ENCODE peak calls at places on chromosomes 1 and 21, in seven cellular contexts. O is prostate gland, A is hepatocyte, P is esophagus muscularis mucosa, E is cardiac muscle cell, F is IMR-90, Q is lung. C is an unnamed sample. For H3K4me1, the result is how much of the 10 kb centered on the place peaks cover.

GRCh38 chr1:17272641-17273040 is 23.7 kb downstream of the PADI3 start:
- DNase-seq in A (no peak), P (no peak), Q (no peak), O (no peak), F (no peak), E (no peak), C (no peak)

GRCh38 chr21:38668067-38668466 is 137.7 kb upstream of the ETS2 start:
- DNase-seq in O (no peak), A (no peak), P (no peak), Q (no peak), E (no peak), F (no peak), C (no peak)

GRCh38 chr1:153389394-153389793 is 1.5 kb downstream of the S100A8 start:
- DNase-seq in Q (no peak), P (no peak), A (no peak), F (no peak), E (no peak), O (no peak), C (no peak)

GRCh38 chr1:41743361-41743760 is 175.4 kb downstream of the HIVEP3 start:
- DNase-seq in P (no peak), A (no peak), F (peak), E (no peak), O (no peak), Q (no peak), C (no peak)

GRCh38 chr1:155177918-155178281 is 4.3 kb downstream of the TRIM46 start:
- DNase-seq in A (no peak), F (no peak), O (no peak), E (no peak), P (no peak), Q (no peak), C (no peak)

GRCh38 chr1:10761503-10762152 is 34.8 kb downstream of the CASZ1 start:
- DNase-seq in Q (peak), E (no peak), A (peak), P (no peak), O (peak), F (no peak), C (no peak)

GRCh38 chr21:32322103-32322502 is 23.4 kb downstream of the MRAP start:
- DNase-seq in E (no peak), O (no peak), F (no peak), Q (no peak), A (no peak), P (no peak), C (no peak)

GRCh38 chr1:21930629-21931170 is 6.4 kb downstream of the HSPG2 start:
- DNase-seq in F (no peak), O (no peak), P (no peak), E (no peak), Q (no peak), A (no peak), C (no peak)

GRCh38 chr1:89901957-89902669 is 81.3 kb downstream of the LRRC8D start:
- DNase-seq in Q (no peak), A (peak), F (no peak), E (no peak), P (no peak), O (no peak), C (no peak)

GRCh38 chr1:19397217-19397945 is 85.3 kb downstream of the SLC66A1 start:
- DNase-seq in P (no peak), O (no peak), Q (no peak), F (no peak), A (no peak), E (no peak), C (no peak)

GRCh38 chr1:109357673-109358072 is 40.0 kb downstream of the SORT1 start:
- DNase-seq in O (no peak), P (no peak), F (peak), Q (no peak), E (peak), A (no peak), C (no peak)

GRCh38 chr21:26795866-26796329 is 49.3 kb downstream of the ADAMTS1 start:
- DNase-seq in E (peak), P (no peak), O (peak), A (peak), Q (no peak), F (peak), C (peak)

GRCh38 chr1:61320575-61320974 is 238.2 kb downstream of the NFIA start:
- DNase-seq in Q (no peak), O (no peak), A (no peak), P (no peak), F (no peak), E (no peak), C (no peak)

GRCh38 chr21:33231526-33231925 is 1.8 kb downstream of the IFNAR2 start:
- DNase-seq in F (no peak), P (no peak), O (no peak), Q (no peak), E (no peak), A (no peak), C (no peak)

GRCh38 chr1:23951646-23952095 is 8.0 kb upstream of the PNRC2 start:
- DNase-seq in F (peak), P (no peak), O (no peak), E (peak), A (peak), Q (no peak), C (no peak)

GRCh38 chr1:2312589-2313301 is 78.6 kb downstream of the MORN1 start:
- DNase-seq in O (no peak), P (no peak), Q (no peak), F (no peak), E (no peak), A (no peak), C (no peak)

GRCh38 chr1:2313651-2314296 is 77.6 kb downstream of the MORN1 start:
- DNase-seq in A (no peak), E (no peak), F (no peak), P (no peak), Q (no peak), O (no peak), C (no peak)

GRCh38 chr1:2311184-2312032 is 79.9 kb downstream of the MORN1 start:
- DNase-seq in O (peak), Q (no peak), E (peak), F (peak), A (peak), P (no peak), C (peak)

GRCh38 chr1:2310332-2311183 is 80.8 kb downstream of the MORN1 start:
- DNase-seq in Q (no peak), P (no peak), A (no peak), F (no peak), E (no peak), O (no peak), C (no peak)

DNA sequence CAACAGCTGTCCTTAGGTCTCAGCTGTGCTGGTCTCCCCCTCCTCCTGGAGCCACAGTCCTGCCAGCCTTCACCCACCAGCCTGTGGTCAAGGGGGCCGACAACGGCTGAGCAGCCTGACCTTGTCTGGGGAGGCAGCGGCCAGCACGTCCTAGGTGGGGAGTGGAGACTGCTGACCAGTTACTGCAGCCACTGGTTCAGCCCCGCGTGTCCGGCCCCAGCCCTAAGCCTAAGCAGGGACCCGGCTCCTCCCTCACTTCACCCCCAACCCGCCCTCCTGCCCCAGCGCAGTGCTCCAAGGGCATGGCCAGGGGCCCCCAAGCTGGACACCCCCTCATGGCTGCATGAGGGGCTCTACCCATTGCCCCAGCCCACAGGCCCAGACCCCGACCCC is 79.2 kb downstream of the MORN1 start:
- DNase-seq in F (no peak), P (no peak), O (no peak), A (no peak), E (no peak), Q (no peak), C (no peak)
- H3K4me1 ChIP-seq in F (under half), P (half or more), O (under half), A (under half), E (under half), Q (under half), C (under half)

DNA sequence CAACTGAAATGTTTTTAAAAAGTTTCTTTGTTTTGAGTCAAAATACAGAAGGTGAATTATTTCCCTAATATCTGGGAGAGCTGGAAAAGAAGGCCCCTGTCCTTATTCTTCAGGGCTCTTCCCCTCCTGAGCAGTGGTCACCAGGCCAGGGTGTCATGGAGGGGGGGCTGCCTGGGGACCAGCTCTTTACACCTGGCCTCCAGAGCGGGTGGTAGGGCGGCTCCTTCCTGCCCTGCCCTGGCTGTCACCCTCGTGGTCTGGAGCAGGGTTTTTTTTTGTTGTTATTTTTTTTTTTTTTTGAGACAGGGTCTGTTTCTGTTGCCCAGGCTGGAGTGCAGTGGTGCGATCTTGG is 6.6 kb downstream of the SKI start:
- DNase-seq in P (no peak), E (no peak), A (no peak), O (no peak), Q (no peak), F (no peak), C (no peak)
- H3K4me3 ChIP-seq in P (peak), E (no peak), A (no peak), O (peak), Q (no peak), F (no peak), C (peak)

GRCh38 chr1:46013566-46013965 is 118.9 kb downstream of the PIK3R3 start:
- DNase-seq in E (no peak), O (no peak), Q (no peak), P (no peak), A (no peak), F (peak), C (no peak)
- TF ChIP-seq CTCF in E (no peak), O (no peak), Q (no peak), P (no peak), A (no peak), F (no peak), C (no peak)

GRCh38 chr1:156490401-156491032 is 10.1 kb downstream of the MEF2D start:
- DNase-seq in A (peak), P (no peak), O (no peak), F (no peak), E (no peak), Q (no peak), C (no peak)
- H3K4me1 ChIP-seq in A (under half), P (half or more), O (half or more), F (under half), E (half or more), Q (half or more), C (under half)